ENCODE peak calls at places on chromosomes 4 and X, in four cellular contexts. W is adipocyte, E is left lung, H is A172. P is an unnamed sample.

GRCh38 chr4:98612318-98613250 is 45.8 kb downstream of the TSPAN5 start:
- DNase-seq in E (no peak), W (no peak), H (no peak), P (no peak)

GRCh38 chr4:26475716-26476115 is 14.6 kb downstream of the CCKAR start:
- DNase-seq in H (no peak), E (no peak), W (no peak), P (no peak)

GRCh38 chrX:54076903-54077302 is 32.6 kb upstream of the PHF8 start:
- DNase-seq in E (no peak), W (peak), H (peak), P (peak)

GRCh38 chr4:172686021-172686420 is 482.6 kb upstream of the GALNT7 start:
- DNase-seq in H (no peak), E (no peak), W (no peak), P (no peak)

GRCh38 chr4:110982486-110982885 is 359.6 kb upstream of the PITX2 start:
- DNase-seq in W (peak), E (no peak), H (no peak), P (no peak)

GRCh38 chr4:6221296-6221850 is 21.0 kb upstream of the JAKMIP1 start:
- DNase-seq in E (no peak), H (no peak), W (no peak), P (no peak)

GRCh38 chr4:128358903-128359260 is 71.3 kb upstream of the PGRMC2 start:
- DNase-seq in W (no peak), H (no peak), E (no peak), P (no peak)

GRCh38 chr4:184343400-184344177 is 125.9 kb upstream of the ENPP6 start:
- DNase-seq in E (peak), H (peak), W (peak), P (peak)

GRCh38 chr4:163590609-163591264 is 96.2 kb downstream of the TMA16 start:
- DNase-seq in W (no peak), H (no peak), E (no peak), P (no peak)

GRCh38 chr4:36841583-36842326 is 402.8 kb upstream of the NWD2 start:
- DNase-seq in E (no peak), W (no peak), H (peak), P (no peak)

GRCh38 chr4:184774152-184774551 is 40.3 kb upstream of the CENPU start:
- DNase-seq in H (no peak), W (no peak), E (no peak), P (no peak)

GRCh38 chr4:84582988-84583870 is at the start of gene CDS1:
- DNase-seq in H (no peak), E (peak), W (peak), P (peak)

GRCh38 chr4:3710451-3711182 is 55.6 kb upstream of the ADRA2C start:
- DNase-seq in W (peak), E (peak), H (peak), P (no peak)

GRCh38 chrX:66110112-66110511 is 53.9 kb upstream of the HEPH start:
- DNase-seq in E (no peak), H (peak), W (peak), P (peak)

GRCh38 chr4:95304898-95305297 is 243.9 kb downstream of the UNC5C start:
- DNase-seq in W (peak), E (no peak), H (peak), P (no peak)

GRCh38 chr4:7558436-7558835 is 123.7 kb upstream of the PSAPL1 start:
- DNase-seq in H (no peak), W (no peak), E (no peak), P (no peak)

GRCh38 chr4:157739237-157739636 is 433.6 kb downstream of the GASK1B start:
- DNase-seq in W (peak), E (no peak), H (peak), P (peak)

GRCh38 chrX:44946771-44947170 is 73.8 kb downstream of the KDM6A start:
- DNase-seq in E (no peak), W (peak), H (no peak), P (no peak)

GRCh38 chrX:151695583-151695930 is 299 bp downstream of the PRRG3 start:
- DNase-seq in E (no peak), H (no peak), W (no peak), P (no peak)

GRCh38 chr4:2583517-2583916 is 47.1 kb downstream of the FAM193A start:
- DNase-seq in H (no peak), W (peak), E (no peak), P (no peak)

GRCh38 chr4:110742148-110742547 is 119.3 kb upstream of the PITX2 start:
- DNase-seq in W (no peak), H (peak), E (no peak), P (peak)

GRCh38 chr4:122652379-122652778 is 31.5 kb upstream of the IL21 start:
- DNase-seq in W (peak), H (peak), E (no peak), P (peak)

GRCh38 chrX:27555514-27555913 is 34.6 kb upstream of the DCAF8L2 start:
- DNase-seq in E (no peak), W (peak), H (peak), P (no peak)

GRCh38 chr4:164345756-164346155 is 408.2 kb upstream of the SMIM31 start:
- DNase-seq in W (no peak), E (no peak), H (no peak), P (no peak)

GRCh38 chrX:6460893-6461490 is 73.9 kb downstream of the VCX3A start:
- DNase-seq in H (no peak), W (no peak), E (no peak), P (no peak)

GRCh38 chr4:107261241-107261874 is 225.2 kb upstream of the DKK2 start:
- DNase-seq in E (no peak), W (peak), H (peak), P (peak)

GRCh38 chr4:89949782-89950387 is 55.2 kb downstream of the MMRN1 start:
- DNase-seq in H (no peak), E (no peak), W (no peak), P (no peak)

GRCh38 chr4:89308161-89308500 is 531 bp upstream of the GPRIN3 start:
- DNase-seq in H (no peak), W (no peak), E (no peak), P (no peak)

GRCh38 chr4:20254517-20255250 is 3.0 kb downstream of the SLIT2 start:
- DNase-seq in W (peak), H (no peak), E (no peak), P (peak)

GRCh38 chrX:38225093-38225492 is 4.4 kb upstream of the SRPX start:
- DNase-seq in E (no peak), W (no peak), H (peak), P (peak)

GRCh38 chr4:102139132-102139573 is 206.1 kb downstream of the SLC39A8 start:
- DNase-seq in W (peak), E (no peak), H (peak), P (peak)

GRCh38 chrX:154714925-154715324 is 36.0 kb downstream of the GAB3 start:
- DNase-seq in W (peak), E (no peak), H (peak), P (peak)

GRCh38 chr4:19278665-19279064 is 973.0 kb upstream of the SLIT2 start:
- DNase-seq in E (no peak), H (no peak), W (no peak), P (no peak)

GRCh38 chrX:118219866-118220265 is 103.3 kb upstream of the KLHL13 start:
- DNase-seq in H (no peak), W (no peak), E (no peak), P (no peak)

P was measured in EL.